ENCODE peak calls at places on chromosomes 1 and 21, in five cellular contexts. Z, G, X, E and Q are unnamed samples.

GRCh38 chr1:191368891-191369654 is 789.2 kb upstream of the RGS18 start:
- DNase-seq in E (no peak), G (no peak), Z (no peak), X (no peak), Q (no peak)

GRCh38 chr1:44924835-44925464 is 61.4 kb downstream of the EIF2B3 start:
- DNase-seq in E (no peak), G (no peak), X (no peak), Z (no peak), Q (peak)

GRCh38 chr1:86503477-86504129 is 34.9 kb downstream of the CLCA1 start:
- DNase-seq in E (no peak), X (no peak), G (peak), Z (no peak), Q (no peak)

GRCh38 chr1:203361843-203362524 is 11.1 kb upstream of the FMOD start:
- DNase-seq in Z (no peak), G (no peak), X (no peak), E (no peak), Q (no peak)

GRCh38 chr1:111216751-111217150 is 10.8 kb upstream of the CHI3L2 start:
- DNase-seq in G (no peak), X (no peak), Z (no peak), E (no peak), Q (no peak)

GRCh38 chr1:85372683-85373446 is 92.1 kb downstream of the DDAH1 start:
- DNase-seq in G (no peak), X (no peak), E (no peak), Z (no peak), Q (no peak)

GRCh38 chr1:151775894-151776664 is 12.8 kb upstream of the MRPL9 start:
- DNase-seq in G (no peak), X (no peak), E (no peak), Z (no peak), Q (no peak)

GRCh38 chr1:70314706-70315304 is 39.7 kb downstream of the ANKRD13C start:
- DNase-seq in G (no peak), Z (no peak), E (no peak), X (no peak), Q (no peak)

GRCh38 chr1:162689745-162690671 is 57.7 kb downstream of the DDR2 start:
- DNase-seq in Z (peak), X (no peak), G (no peak), E (no peak), Q (no peak)

GRCh38 chr1:96579639-96580038 is 141.9 kb upstream of the PTBP2 start:
- DNase-seq in E (no peak), G (no peak), Z (no peak), X (no peak), Q (no peak)

GRCh38 chr1:151689494-151689893 is 27.1 kb downstream of the CELF3 start:
- DNase-seq in G (no peak), X (no peak), E (no peak), Z (no peak), Q (no peak)

GRCh38 chr1:240499012-240499411 is 112.9 kb downstream of the GREM2 start:
- DNase-seq in X (no peak), Z (no peak), E (no peak), G (no peak), Q (no peak)

GRCh38 chr1:214842856-214843255 is 239.7 kb upstream of the KCNK2 start:
- DNase-seq in E (no peak), G (no peak), Z (no peak), X (no peak), Q (peak)

GRCh38 chr1:171173069-171173468 is 12.0 kb upstream of the FMO2 start:
- DNase-seq in Z (no peak), E (no peak), G (no peak), X (no peak), Q (no peak)

GRCh38 chr1:41329662-41330587 is 31.3 kb upstream of the FOXO6 start:
- DNase-seq in Z (no peak), G (peak), E (no peak), X (no peak), Q (no peak)

GRCh38 chr1:46804926-46805325 is 6.1 kb downstream of the CYP4B1 start:
- DNase-seq in X (no peak), Z (no peak), G (no peak), E (no peak), Q (no peak)

GRCh38 chr1:4010811-4011605 is 110.9 kb upstream of the C1orf174 start:
- DNase-seq in G (no peak), X (no peak), E (no peak), Z (no peak), Q (no peak)

GRCh38 chr1:228751360-228752098 is 16.2 kb downstream of the RHOU start:
- DNase-seq in G (no peak), Z (no peak), X (no peak), E (no peak), Q (no peak)

GRCh38 chr1:37448185-37448584 is 26.2 kb upstream of the ZC3H12A start:
- DNase-seq in E (no peak), G (no peak), X (no peak), Z (no peak), Q (no peak)

GRCh38 chr1:184734972-184735371 is 19.7 kb downstream of the EDEM3 start:
- DNase-seq in Z (no peak), E (no peak), X (no peak), G (no peak), Q (no peak)

GRCh38 chr1:90434460-90434859 is 282.6 kb downstream of the BARHL2 start:
- DNase-seq in Z (no peak), E (peak), G (no peak), X (no peak), Q (no peak)

GRCh38 chr1:72094209-72094608 is 188.1 kb downstream of the NEGR1 start:
- DNase-seq in G (no peak), E (no peak), X (no peak), Z (no peak), Q (no peak)

GRCh38 chr21:46054447-46054846 is 43.5 kb upstream of the COL6A2 start:
- DNase-seq in G (no peak), X (no peak), Z (no peak), E (no peak), Q (no peak)

GRCh38 chr1:213623103-213623581 is 364.6 kb upstream of the PROX1 start:
- DNase-seq in E (no peak), Z (no peak), G (no peak), X (no peak), Q (no peak)

GRCh38 chr1:92480200-92480812 is 6.4 kb downstream of the GFI1 start:
- DNase-seq in X (no peak), Z (no peak), G (no peak), E (peak), Q (no peak)

GRCh38 chr1:171740987-171741871 is 636 bp downstream of the VAMP4 start:
- DNase-seq in X (peak), G (peak), Z (no peak), E (peak), Q (no peak)

GRCh38 chr1:107704911-107705310 is 260.1 kb downstream of the VAV3 start:
- DNase-seq in Z (no peak), X (no peak), G (no peak), E (no peak), Q (no peak)

GRCh38 chr1:156513189-156513588 is 12.6 kb upstream of the MEF2D start:
- DNase-seq in Z (no peak), E (no peak), G (no peak), X (no peak), Q (no peak)

GRCh38 chr1:114458208-114458777 is 52.7 kb downstream of the TRIM33 start:
- DNase-seq in E (no peak), Z (no peak), X (no peak), G (no peak), Q (no peak)

GRCh38 chr1:145959957-145960467 is 2.2 kb upstream of the LIX1L start:
- DNase-seq in X (no peak), G (no peak), Z (no peak), E (no peak), Q (no peak)